ENCODE peak calls at places on chromosomes 11 and 22, in six cellular contexts. One of them, this sample, is unnamed. For H3K4me1, the result is how much of the 10 kb centered on the place peaks cover.

GRCh38 chr22:41833369-41834004 is 582 bp downstream of the SREBF2 start:
- DNase-seq in fibroblast of lung: peak
- DNase-seq in gastrocnemius medialis: peak
- DNase-seq in cardiac muscle cell: peak
- DNase-seq in PC-9: no peak
- DNase-seq in right lobe of liver: peak
- DNase-seq in this sample: peak

GRCh38 chr11:95625164-95626017 is 164.2 kb downstream of the FAM76B start:
- DNase-seq in fibroblast of lung: peak
- DNase-seq in gastrocnemius medialis: no peak
- DNase-seq in cardiac muscle cell: no peak
- DNase-seq in PC-9: no peak
- DNase-seq in right lobe of liver: no peak
- DNase-seq in this sample: no peak

GRCh38 chr22:49788492-49788891 is 39.2 kb downstream of the BRD1 start:
- DNase-seq in fibroblast of lung: no peak
- DNase-seq in gastrocnemius medialis: peak
- DNase-seq in cardiac muscle cell: peak
- DNase-seq in PC-9: no peak
- DNase-seq in right lobe of liver: peak
- DNase-seq in this sample: peak

GRCh38 chr22:18095101-18095805 is 15.4 kb upstream of the TUBA8 start:
- DNase-seq in fibroblast of lung: peak
- DNase-seq in gastrocnemius medialis: peak
- DNase-seq in cardiac muscle cell: no peak
- DNase-seq in PC-9: no peak
- DNase-seq in right lobe of liver: no peak
- DNase-seq in this sample: no peak

GRCh38 chr22:35510481-35510934 is 30.1 kb upstream of the RASD2 start:
- DNase-seq in fibroblast of lung: peak
- DNase-seq in gastrocnemius medialis: no peak
- DNase-seq in cardiac muscle cell: no peak
- DNase-seq in PC-9: peak
- DNase-seq in right lobe of liver: no peak
- DNase-seq in this sample: no peak

GRCh38 chr11:130001491-130002351 is 914 bp downstream of the PRDM10 start:
- DNase-seq in fibroblast of lung: peak
- DNase-seq in gastrocnemius medialis: no peak
- DNase-seq in cardiac muscle cell: peak
- DNase-seq in PC-9: peak
- DNase-seq in right lobe of liver: peak
- DNase-seq in this sample: no peak

GRCh38 chr11:74325649-74326645 is 14.5 kb upstream of the P4HA3 start:
- DNase-seq in fibroblast of lung: peak
- DNase-seq in gastrocnemius medialis: peak
- DNase-seq in cardiac muscle cell: peak
- DNase-seq in PC-9: no peak
- DNase-seq in right lobe of liver: no peak
- DNase-seq in this sample: no peak

GRCh38 chr11:36333897-36334296 is 37.8 kb downstream of the PRR5L start:
- DNase-seq in fibroblast of lung: peak
- DNase-seq in gastrocnemius medialis: no peak
- DNase-seq in cardiac muscle cell: peak
- DNase-seq in PC-9: peak
- DNase-seq in right lobe of liver: no peak
- DNase-seq in this sample: no peak

GRCh38 chr11:34339149-34340064 is 18.4 kb downstream of the ABTB2 start:
- DNase-seq in fibroblast of lung: peak
- DNase-seq in gastrocnemius medialis: no peak
- DNase-seq in cardiac muscle cell: peak
- DNase-seq in PC-9: peak
- DNase-seq in right lobe of liver: peak
- DNase-seq in this sample: no peak

GRCh38 chr22:31085493-31085824 is 4.3 kb downstream of the SMTN start:
- DNase-seq in fibroblast of lung: no peak
- DNase-seq in gastrocnemius medialis: no peak
- DNase-seq in cardiac muscle cell: peak
- DNase-seq in PC-9: no peak
- DNase-seq in right lobe of liver: no peak
- DNase-seq in this sample: no peak

GRCh38 chr11:20061766-20062165 is 98.5 kb downstream of the DBX1 start:
- DNase-seq in fibroblast of lung: no peak
- DNase-seq in gastrocnemius medialis: no peak
- DNase-seq in cardiac muscle cell: no peak
- DNase-seq in PC-9: no peak
- DNase-seq in right lobe of liver: no peak
- DNase-seq in this sample: no peak

GRCh38 chr11:103326070-103326794 is 217.0 kb downstream of the DYNC2H1 start:
- DNase-seq in fibroblast of lung: peak
- DNase-seq in gastrocnemius medialis: no peak
- DNase-seq in cardiac muscle cell: peak
- DNase-seq in PC-9: peak
- DNase-seq in right lobe of liver: no peak
- DNase-seq in this sample: no peak

GRCh38 chr11:57635236-57635635 is 14.5 kb downstream of the YPEL4 start:
- DNase-seq in fibroblast of lung: no peak
- DNase-seq in gastrocnemius medialis: no peak
- DNase-seq in cardiac muscle cell: no peak
- DNase-seq in PC-9: peak
- DNase-seq in right lobe of liver: no peak
- DNase-seq in this sample: no peak

GRCh38 chr11:31050061-31050790 is 319.3 kb downstream of the DCDC1 start:
- DNase-seq in fibroblast of lung: no peak
- DNase-seq in gastrocnemius medialis: no peak
- DNase-seq in cardiac muscle cell: no peak
- DNase-seq in PC-9: no peak
- DNase-seq in right lobe of liver: peak
- DNase-seq in this sample: no peak

GRCh38 chr22:28017859-28018258 is 98.8 kb upstream of the PITPNB start:
- DNase-seq in fibroblast of lung: no peak
- DNase-seq in gastrocnemius medialis: peak
- DNase-seq in cardiac muscle cell: no peak
- DNase-seq in PC-9: no peak
- DNase-seq in right lobe of liver: no peak
- DNase-seq in this sample: no peak

GRCh38 chr11:121953122-121953521 is 162.9 kb downstream of the BLID start:
- DNase-seq in fibroblast of lung: no peak
- DNase-seq in gastrocnemius medialis: no peak
- DNase-seq in cardiac muscle cell: no peak
- DNase-seq in PC-9: no peak
- DNase-seq in right lobe of liver: no peak
- DNase-seq in this sample: no peak

GRCh38 chr11:111637885-111638284 is 35.6 kb downstream of the SIK2 start:
- DNase-seq in fibroblast of lung: no peak
- DNase-seq in gastrocnemius medialis: no peak
- DNase-seq in cardiac muscle cell: no peak
- DNase-seq in PC-9: no peak
- DNase-seq in right lobe of liver: no peak
- DNase-seq in this sample: no peak

GRCh38 chr11:75561426-75562047 is 516 bp upstream of the SERPINH1 start:
- DNase-seq in fibroblast of lung: no peak
- DNase-seq in gastrocnemius medialis: no peak
- DNase-seq in cardiac muscle cell: no peak
- DNase-seq in PC-9: no peak
- DNase-seq in right lobe of liver: no peak
- DNase-seq in this sample: no peak

GRCh38 chr22:43853328-43853931 is 8.9 kb downstream of the SULT4A1 start:
- DNase-seq in fibroblast of lung: no peak
- DNase-seq in gastrocnemius medialis: peak
- DNase-seq in cardiac muscle cell: no peak
- DNase-seq in PC-9: no peak
- DNase-seq in right lobe of liver: peak
- DNase-seq in this sample: no peak

GRCh38 chr11:62141111-62142042 is 17.6 kb downstream of the INCENP start:
- DNase-seq in fibroblast of lung: no peak
- DNase-seq in gastrocnemius medialis: no peak
- DNase-seq in cardiac muscle cell: no peak
- DNase-seq in PC-9: no peak
- DNase-seq in right lobe of liver: no peak
- DNase-seq in this sample: peak

GRCh38 chr11:115179647-115180046 is 324.6 kb downstream of the CADM1 start:
- DNase-seq in fibroblast of lung: no peak
- DNase-seq in gastrocnemius medialis: no peak
- DNase-seq in cardiac muscle cell: no peak
- DNase-seq in PC-9: no peak
- DNase-seq in right lobe of liver: no peak
- DNase-seq in this sample: no peak

GRCh38 chr11:27882066-27882697 is 181.9 kb upstream of the BDNF start:
- DNase-seq in fibroblast of lung: peak
- DNase-seq in gastrocnemius medialis: no peak
- DNase-seq in cardiac muscle cell: no peak
- DNase-seq in PC-9: peak
- DNase-seq in right lobe of liver: no peak
- DNase-seq in this sample: no peak

DNA sequence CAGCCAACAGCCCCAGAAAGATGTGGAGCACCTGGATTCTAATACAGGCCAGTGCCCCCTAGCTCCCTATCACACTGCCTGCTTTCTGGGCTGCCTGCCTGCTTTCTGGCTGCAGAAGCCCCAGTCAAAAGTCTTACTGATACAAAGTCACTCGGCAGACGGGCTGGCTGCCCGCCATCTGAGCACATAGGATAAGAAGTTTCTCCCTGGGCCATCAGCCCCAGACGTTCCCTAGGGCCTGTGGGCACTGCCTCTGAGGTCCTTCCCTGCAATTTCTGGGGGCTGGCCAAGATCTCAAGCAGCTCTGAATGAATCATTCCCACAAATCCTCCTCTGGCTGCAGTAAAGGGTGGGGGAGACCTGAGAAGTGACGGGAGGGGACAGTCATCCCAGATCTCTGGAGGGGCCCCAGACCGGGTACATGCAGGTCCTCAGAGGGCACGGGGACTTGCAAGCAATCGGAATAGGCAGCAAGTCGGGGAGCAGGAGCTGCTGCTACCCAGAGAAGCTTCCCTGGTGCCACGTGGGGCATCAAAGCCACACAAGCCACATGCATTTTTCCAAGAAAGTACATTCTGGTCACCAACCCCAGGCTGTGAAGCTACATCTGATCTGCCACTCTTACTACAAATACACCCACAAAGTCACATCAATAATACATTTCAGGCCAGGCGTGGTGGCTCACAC is 4.7 kb downstream of the TPST2 start:
- DNase-seq in fibroblast of lung: peak
- DNase-seq in gastrocnemius medialis: peak
- DNase-seq in cardiac muscle cell: peak
- DNase-seq in PC-9: peak
- DNase-seq in right lobe of liver: peak
- DNase-seq in this sample: no peak
- TF ChIP-seq CTCF in fibroblast of lung: peak
- TF ChIP-seq CTCF in gastrocnemius medialis: peak
- TF ChIP-seq CTCF in cardiac muscle cell: peak
- TF ChIP-seq CTCF in PC-9: no peak
- TF ChIP-seq CTCF in right lobe of liver: no peak
- TF ChIP-seq CTCF in this sample: no peak

DNA sequence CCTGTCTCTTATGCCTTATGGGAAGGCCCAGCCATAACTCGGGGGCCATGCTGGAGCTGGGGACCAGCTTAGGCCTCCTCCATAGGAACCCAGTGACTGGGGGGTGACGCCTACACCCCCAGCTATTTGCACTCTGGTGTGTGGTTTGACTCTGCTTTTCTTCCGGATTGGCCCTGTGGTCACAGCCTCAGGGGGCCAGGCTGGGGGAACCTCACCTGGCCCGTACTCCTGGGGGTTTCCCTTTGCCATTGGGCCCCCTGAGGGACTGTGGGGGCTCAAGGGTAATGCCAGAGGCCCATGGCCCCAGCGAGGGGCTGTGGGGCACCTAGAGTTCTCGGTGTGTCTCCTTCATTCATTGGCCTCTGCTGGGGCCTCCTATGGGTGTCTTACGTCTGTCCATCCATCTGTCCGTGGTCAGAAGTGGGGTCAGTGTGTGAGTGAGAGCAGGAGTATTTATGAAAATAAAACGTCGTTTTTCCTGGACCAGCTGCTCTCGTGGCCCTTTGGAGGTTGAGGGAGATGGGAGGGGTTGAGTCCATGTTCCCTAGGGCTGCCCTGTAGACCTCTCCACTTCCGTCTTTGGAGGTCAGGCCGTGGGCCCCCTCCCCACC is 6.3 kb upstream of the SH3BP1 start:
- DNase-seq in fibroblast of lung: no peak
- DNase-seq in gastrocnemius medialis: no peak
- DNase-seq in cardiac muscle cell: peak
- DNase-seq in PC-9: no peak
- DNase-seq in right lobe of liver: peak
- DNase-seq in this sample: peak
- H3K4me3 ChIP-seq in fibroblast of lung: no peak
- H3K4me3 ChIP-seq in gastrocnemius medialis: peak
- H3K4me3 ChIP-seq in cardiac muscle cell: no peak
- H3K4me3 ChIP-seq in PC-9: no peak
- H3K4me3 ChIP-seq in right lobe of liver: no peak
- H3K4me3 ChIP-seq in this sample: peak

DNA sequence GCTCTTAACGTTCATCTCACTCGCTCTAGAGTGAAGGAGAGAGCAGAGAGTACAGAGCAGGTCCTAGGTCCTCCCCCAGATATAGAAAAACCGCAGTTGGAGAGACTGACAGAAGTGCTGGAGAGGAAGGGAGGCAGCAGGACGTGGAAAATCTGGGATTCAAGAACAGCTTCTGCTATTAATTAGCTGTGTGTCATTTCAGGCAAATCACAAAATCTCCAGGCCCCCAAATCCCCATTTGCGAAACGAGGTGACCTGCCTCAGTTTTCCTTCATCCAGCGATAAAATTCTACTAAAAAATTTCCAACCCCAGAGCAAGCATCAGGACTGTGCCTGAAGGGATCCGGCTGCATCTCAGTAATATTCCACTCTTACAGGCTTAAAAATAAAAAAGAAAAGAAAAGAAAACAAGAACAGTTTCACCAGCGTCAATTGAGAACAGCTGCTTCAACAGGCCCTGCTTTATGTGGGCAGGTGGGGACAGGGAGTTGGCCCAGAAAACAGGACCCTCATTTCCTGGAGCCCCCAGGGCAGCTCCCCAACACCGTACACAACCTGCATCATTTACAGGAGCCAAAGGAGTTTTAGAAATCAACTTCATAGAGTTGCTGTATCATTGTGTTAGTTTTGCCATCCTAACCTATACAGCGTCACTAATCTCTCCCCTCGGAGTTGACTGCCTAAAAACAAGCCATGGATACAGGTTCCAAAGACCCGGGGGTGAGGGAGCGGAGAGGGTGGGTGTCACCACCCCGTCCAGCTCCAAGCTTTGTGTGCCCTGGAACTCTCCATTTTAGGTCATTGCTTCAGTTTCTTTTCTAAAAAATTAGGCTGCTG is 2.3 kb upstream of the MALAT1 start:
- DNase-seq in fibroblast of lung: peak
- DNase-seq in gastrocnemius medialis: peak
- DNase-seq in cardiac muscle cell: peak
- DNase-seq in PC-9: no peak
- DNase-seq in right lobe of liver: no peak
- DNase-seq in this sample: no peak
- H3K4me1 ChIP-seq in fibroblast of lung: under half
- H3K4me1 ChIP-seq in gastrocnemius medialis: half or more
- H3K4me1 ChIP-seq in cardiac muscle cell: under half
- H3K4me1 ChIP-seq in PC-9: under half
- H3K4me1 ChIP-seq in right lobe of liver: under half
- H3K4me1 ChIP-seq in this sample: under half

DNA sequence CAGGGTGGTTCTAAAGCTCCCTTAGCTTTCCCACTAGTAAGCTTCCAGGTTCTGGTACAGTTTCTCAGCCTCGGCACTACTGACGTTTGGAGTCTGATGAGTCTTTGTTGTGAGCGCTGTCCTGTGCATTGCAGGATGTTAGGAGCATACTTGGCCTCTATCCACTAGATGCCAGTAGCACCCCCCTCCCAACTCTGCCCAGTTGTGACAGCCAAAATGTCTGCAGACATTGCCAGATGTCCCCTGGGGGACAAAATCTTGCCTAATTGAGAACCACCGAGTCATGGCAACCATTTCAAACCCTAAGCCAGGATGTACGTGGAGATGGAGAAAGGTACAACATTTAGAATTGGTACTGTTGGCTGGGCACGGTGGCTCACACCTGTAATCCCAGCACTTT is 68.7 kb downstream of the PTPRJ start:
- DNase-seq in fibroblast of lung: no peak
- DNase-seq in gastrocnemius medialis: no peak
- DNase-seq in cardiac muscle cell: no peak
- DNase-seq in PC-9: peak
- DNase-seq in right lobe of liver: no peak
- DNase-seq in this sample: no peak
- TF ChIP-seq CTCF in fibroblast of lung: no peak
- TF ChIP-seq CTCF in gastrocnemius medialis: no peak
- TF ChIP-seq CTCF in cardiac muscle cell: no peak
- TF ChIP-seq CTCF in PC-9: no peak
- TF ChIP-seq CTCF in right lobe of liver: no peak
- TF ChIP-seq CTCF in this sample: no peak

This sample was measured in CD8-positive, alpha-beta T cell.